ENCODE peak calls at places on chromosomes 16 and 17, in eight cellular contexts. One of them, this sample, is unnamed. For H3K27me3, the result is how much of the 10 kb centered on the place peaks cover.

GRCh38 chr16:48507886-48508285 is 102.1 kb downstream of the N4BP1 start:
- DNase-seq in CD8-positive, alpha-beta T cell: no peak
- DNase-seq in mesenchymal stem cell: no peak
- DNase-seq in H1: no peak
- DNase-seq in IMR-90: no peak
- DNase-seq in gastrocnemius medialis: no peak
- DNase-seq in GM23248: no peak
- DNase-seq in tibial artery: peak
- DNase-seq in this sample: no peak

GRCh38 chr16:74700206-74701040 is at the start of gene MLKL:
- DNase-seq in IMR-90: peak
- DNase-seq in gastrocnemius medialis: peak
- DNase-seq in mesenchymal stem cell: peak
- DNase-seq in tibial artery: peak
- DNase-seq in GM23248: peak
- DNase-seq in H1: no peak
- DNase-seq in CD8-positive, alpha-beta T cell: peak
- DNase-seq in this sample: peak

GRCh38 chr17:47879028-47879585 is 16.9 kb upstream of the SP2 start:
- DNase-seq in tibial artery: no peak
- DNase-seq in mesenchymal stem cell: peak
- DNase-seq in GM23248: peak
- DNase-seq in gastrocnemius medialis: no peak
- DNase-seq in IMR-90: peak
- DNase-seq in CD8-positive, alpha-beta T cell: no peak
- DNase-seq in H1: no peak
- DNase-seq in this sample: no peak

GRCh38 chr16:27424772-27425498 is 23.0 kb downstream of the IL21R start:
- DNase-seq in tibial artery: peak
- DNase-seq in gastrocnemius medialis: no peak
- DNase-seq in CD8-positive, alpha-beta T cell: no peak
- DNase-seq in H1: no peak
- DNase-seq in IMR-90: no peak
- DNase-seq in GM23248: no peak
- DNase-seq in mesenchymal stem cell: no peak
- DNase-seq in this sample: peak

GRCh38 chr17:1470774-1471462 is 14.9 kb upstream of the CRK start:
- DNase-seq in gastrocnemius medialis: no peak
- DNase-seq in tibial artery: no peak
- DNase-seq in IMR-90: no peak
- DNase-seq in H1: no peak
- DNase-seq in mesenchymal stem cell: no peak
- DNase-seq in GM23248: no peak
- DNase-seq in CD8-positive, alpha-beta T cell: no peak
- DNase-seq in this sample: no peak

GRCh38 chr17:32192379-32192778 is 50.1 kb downstream of the RHOT1 start:
- DNase-seq in GM23248: peak
- DNase-seq in gastrocnemius medialis: no peak
- DNase-seq in CD8-positive, alpha-beta T cell: no peak
- DNase-seq in tibial artery: no peak
- DNase-seq in IMR-90: peak
- DNase-seq in mesenchymal stem cell: no peak
- DNase-seq in H1: no peak
- DNase-seq in this sample: no peak

GRCh38 chr17:31571124-31571892 is 179.8 kb downstream of the RAB11FIP4 start:
- DNase-seq in CD8-positive, alpha-beta T cell: no peak
- DNase-seq in gastrocnemius medialis: peak
- DNase-seq in H1: no peak
- DNase-seq in mesenchymal stem cell: peak
- DNase-seq in IMR-90: peak
- DNase-seq in tibial artery: peak
- DNase-seq in GM23248: peak
- DNase-seq in this sample: no peak

GRCh38 chr16:89562939-89563338 is 2.5 kb downstream of the RPL13 start:
- DNase-seq in H1: no peak
- DNase-seq in gastrocnemius medialis: no peak
- DNase-seq in IMR-90: no peak
- DNase-seq in mesenchymal stem cell: no peak
- DNase-seq in tibial artery: no peak
- DNase-seq in CD8-positive, alpha-beta T cell: no peak
- DNase-seq in GM23248: no peak
- DNase-seq in this sample: no peak

GRCh38 chr17:40122944-40123810 is 1.4 kb downstream of the MSL1 start:
- DNase-seq in gastrocnemius medialis: no peak
- DNase-seq in mesenchymal stem cell: peak
- DNase-seq in IMR-90: peak
- DNase-seq in GM23248: peak
- DNase-seq in CD8-positive, alpha-beta T cell: peak
- DNase-seq in tibial artery: no peak
- DNase-seq in H1: no peak
- DNase-seq in this sample: peak

GRCh38 chr17:37513711-37514110 is 24.0 kb downstream of the DUSP14 start:
- DNase-seq in CD8-positive, alpha-beta T cell: no peak
- DNase-seq in IMR-90: no peak
- DNase-seq in mesenchymal stem cell: no peak
- DNase-seq in H1: no peak
- DNase-seq in tibial artery: no peak
- DNase-seq in GM23248: no peak
- DNase-seq in gastrocnemius medialis: no peak
- DNase-seq in this sample: no peak
- H3K27ac ChIP-seq in CD8-positive, alpha-beta T cell: no peak
- H3K27ac ChIP-seq in IMR-90: no peak
- H3K27ac ChIP-seq in mesenchymal stem cell: no peak
- H3K27ac ChIP-seq in H1: no peak
- H3K27ac ChIP-seq in tibial artery: no peak
- H3K27ac ChIP-seq in GM23248: no peak
- H3K27ac ChIP-seq in gastrocnemius medialis: no peak
- H3K27ac ChIP-seq in this sample: no peak

GRCh38 chr17:79509496-79509895 is 101.4 kb downstream of the RBFOX3 start:
- DNase-seq in gastrocnemius medialis: no peak
- DNase-seq in tibial artery: no peak
- DNase-seq in IMR-90: no peak
- DNase-seq in CD8-positive, alpha-beta T cell: no peak
- DNase-seq in mesenchymal stem cell: no peak
- DNase-seq in H1: no peak
- DNase-seq in GM23248: no peak
- DNase-seq in this sample: no peak
- H3K27me3 ChIP-seq in gastrocnemius medialis: under half
- H3K27me3 ChIP-seq in tibial artery: half or more
- H3K27me3 ChIP-seq in IMR-90: under half
- H3K27me3 ChIP-seq in CD8-positive, alpha-beta T cell: under half
- H3K27me3 ChIP-seq in mesenchymal stem cell: under half
- H3K27me3 ChIP-seq in H1: under half
- H3K27me3 ChIP-seq in GM23248: under half
- H3K27me3 ChIP-seq in this sample: under half

DNA sequence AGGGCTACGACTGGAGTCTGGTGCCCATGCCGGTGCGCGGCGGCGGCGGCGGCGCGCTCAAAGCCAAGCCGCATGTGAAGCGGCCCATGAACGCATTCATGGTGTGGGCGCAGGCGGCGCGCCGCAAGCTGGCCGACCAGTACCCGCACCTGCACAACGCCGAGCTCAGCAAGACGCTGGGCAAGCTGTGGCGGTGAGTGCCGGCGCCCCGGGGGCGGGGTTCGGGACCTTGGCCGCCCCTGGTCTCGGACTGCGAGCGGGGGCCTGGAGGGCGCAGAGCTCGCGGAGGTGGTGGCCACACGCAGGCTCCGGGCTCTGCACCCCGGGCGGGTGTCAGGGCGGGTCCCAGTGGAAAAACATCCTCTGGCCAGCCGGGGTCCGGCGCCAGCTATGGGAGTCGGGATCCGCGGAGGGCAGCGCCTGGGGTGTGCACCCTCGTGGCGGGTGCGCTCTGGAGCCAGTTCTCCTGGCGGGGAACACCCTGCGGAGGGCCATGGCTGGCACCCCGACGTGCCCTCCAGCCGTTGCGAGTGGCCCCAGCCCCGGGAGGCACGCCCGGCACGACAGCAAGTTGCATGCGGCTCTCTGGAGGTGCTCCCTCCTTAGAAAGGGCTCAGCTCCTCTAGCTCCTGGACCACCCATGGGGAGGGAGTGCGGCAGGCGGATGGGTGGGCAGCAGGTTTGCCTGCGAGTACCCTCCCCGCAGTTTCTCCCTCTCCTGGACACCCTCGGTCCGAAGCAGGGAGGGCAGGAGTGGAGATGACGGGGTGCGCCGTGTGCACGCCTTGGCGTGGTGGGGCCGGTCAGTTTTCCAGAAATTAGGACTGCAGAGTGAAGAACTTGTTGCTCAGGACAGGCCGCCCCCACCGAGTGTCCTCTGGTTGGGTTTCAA is 828 bp downstream of the SOX8 start:
- DNase-seq in mesenchymal stem cell: no peak
- DNase-seq in GM23248: no peak
- DNase-seq in gastrocnemius medialis: no peak
- DNase-seq in CD8-positive, alpha-beta T cell: no peak
- DNase-seq in tibial artery: no peak
- DNase-seq in IMR-90: no peak
- DNase-seq in H1: no peak
- DNase-seq in this sample: no peak
- H3K4me3 ChIP-seq in mesenchymal stem cell: no peak
- H3K4me3 ChIP-seq in GM23248: no peak
- H3K4me3 ChIP-seq in gastrocnemius medialis: peak
- H3K4me3 ChIP-seq in CD8-positive, alpha-beta T cell: peak
- H3K4me3 ChIP-seq in tibial artery: peak
- H3K4me3 ChIP-seq in IMR-90: no peak
- H3K4me3 ChIP-seq in H1: peak
- H3K4me3 ChIP-seq in this sample: no peak

DNA sequence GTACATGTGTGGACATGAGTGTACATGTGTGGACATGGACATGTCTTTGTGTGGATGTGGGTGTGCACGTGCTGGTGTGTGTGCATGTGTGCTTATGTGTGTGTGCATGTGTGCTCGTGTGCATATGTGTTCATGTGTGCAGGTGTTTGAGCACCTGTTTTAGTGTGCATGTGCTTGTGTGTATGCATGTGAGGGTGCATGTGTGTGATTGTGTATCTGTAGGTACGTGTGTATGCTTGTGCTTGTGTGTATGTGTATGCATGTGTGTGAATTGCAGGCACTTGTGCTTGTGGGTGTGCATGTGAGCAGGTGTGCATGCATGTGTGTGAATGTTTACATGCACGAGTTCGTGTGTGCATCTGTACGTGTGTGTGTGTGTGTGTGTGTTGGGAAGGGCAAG is 300.6 kb upstream of the EEF2KMT start:
- DNase-seq in tibial artery: no peak
- DNase-seq in GM23248: no peak
- DNase-seq in gastrocnemius medialis: no peak
- DNase-seq in IMR-90: no peak
- DNase-seq in mesenchymal stem cell: no peak
- DNase-seq in H1: no peak
- DNase-seq in CD8-positive, alpha-beta T cell: no peak
- DNase-seq in this sample: no peak
- H3K27ac ChIP-seq in tibial artery: no peak
- H3K27ac ChIP-seq in GM23248: no peak
- H3K27ac ChIP-seq in gastrocnemius medialis: no peak
- H3K27ac ChIP-seq in IMR-90: no peak
- H3K27ac ChIP-seq in mesenchymal stem cell: no peak
- H3K27ac ChIP-seq in H1: no peak
- H3K27ac ChIP-seq in CD8-positive, alpha-beta T cell: no peak
- H3K27ac ChIP-seq in this sample: no peak

GRCh38 chr16:87046235-87046634 is 271.0 kb downstream of the C16orf95 start:
- DNase-seq in CD8-positive, alpha-beta T cell: no peak
- DNase-seq in tibial artery: peak
- DNase-seq in IMR-90: no peak
- DNase-seq in GM23248: no peak
- DNase-seq in gastrocnemius medialis: no peak
- DNase-seq in H1: no peak
- DNase-seq in mesenchymal stem cell: no peak
- DNase-seq in this sample: no peak
- H3K27me3 ChIP-seq in CD8-positive, alpha-beta T cell: under half
- H3K27me3 ChIP-seq in tibial artery: under half
- H3K27me3 ChIP-seq in IMR-90: under half
- H3K27me3 ChIP-seq in GM23248: half or more
- H3K27me3 ChIP-seq in gastrocnemius medialis: under half
- H3K27me3 ChIP-seq in H1: under half
- H3K27me3 ChIP-seq in mesenchymal stem cell: under half
- H3K27me3 ChIP-seq in this sample: under half

DNA sequence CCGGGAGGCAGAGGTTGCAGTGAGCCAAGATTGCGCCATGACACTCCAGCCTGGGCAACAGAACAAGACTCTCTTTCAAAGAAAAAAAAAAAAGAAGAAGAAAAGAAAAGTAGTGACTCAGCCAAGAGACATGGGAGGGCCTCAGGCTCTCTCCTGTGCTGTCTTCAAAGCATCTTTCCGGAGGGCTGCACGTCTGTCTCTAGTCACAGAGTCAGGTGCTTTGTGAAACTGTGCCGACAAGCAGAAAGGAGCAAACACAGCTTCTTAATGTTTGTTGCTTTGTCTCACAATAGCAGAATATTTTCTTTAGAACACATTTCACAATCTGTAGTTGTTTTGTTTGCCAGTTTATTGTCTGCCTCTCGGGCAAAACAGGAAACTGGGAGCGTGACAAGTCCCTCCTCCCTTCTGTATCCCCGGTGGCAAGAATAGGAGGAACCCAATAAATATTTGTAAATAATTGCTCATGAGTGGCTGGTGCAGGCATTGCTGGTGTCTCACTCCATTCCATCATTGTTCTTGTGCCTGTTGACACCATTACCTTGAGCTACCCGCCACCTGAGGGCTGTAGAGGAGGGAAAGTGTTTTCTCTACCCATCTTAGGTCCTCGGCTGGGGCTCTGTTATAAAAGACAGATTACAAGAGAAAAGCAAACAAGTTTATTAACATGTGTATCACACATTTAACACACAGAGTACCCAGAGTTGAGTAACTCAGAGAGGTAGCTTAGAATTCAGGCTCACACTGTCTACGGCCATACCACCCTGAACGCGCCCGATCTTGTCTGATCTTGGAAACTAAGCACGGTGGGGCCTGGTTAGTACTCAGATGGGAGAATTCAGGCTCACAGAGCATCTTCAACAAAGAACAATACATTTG is 5.5 kb downstream of the GAST start:
- DNase-seq in CD8-positive, alpha-beta T cell: no peak
- DNase-seq in GM23248: peak
- DNase-seq in mesenchymal stem cell: peak
- DNase-seq in IMR-90: peak
- DNase-seq in tibial artery: no peak
- DNase-seq in H1: no peak
- DNase-seq in gastrocnemius medialis: no peak
- DNase-seq in this sample: no peak
- H3K4me3 ChIP-seq in CD8-positive, alpha-beta T cell: no peak
- H3K4me3 ChIP-seq in GM23248: no peak
- H3K4me3 ChIP-seq in mesenchymal stem cell: no peak
- H3K4me3 ChIP-seq in IMR-90: no peak
- H3K4me3 ChIP-seq in tibial artery: no peak
- H3K4me3 ChIP-seq in H1: no peak
- H3K4me3 ChIP-seq in gastrocnemius medialis: no peak
- H3K4me3 ChIP-seq in this sample: no peak

GRCh38 chr16:35146031-35146710 is 1686.8 kb downstream of the TP53TG3F start:
- DNase-seq in H1: no peak
- DNase-seq in GM23248: no peak
- DNase-seq in gastrocnemius medialis: no peak
- DNase-seq in mesenchymal stem cell: no peak
- DNase-seq in CD8-positive, alpha-beta T cell: no peak
- DNase-seq in tibial artery: peak
- DNase-seq in IMR-90: no peak
- DNase-seq in this sample: no peak
- H3K27ac ChIP-seq in H1: no peak
- H3K27ac ChIP-seq in GM23248: no peak
- H3K27ac ChIP-seq in gastrocnemius medialis: no peak
- H3K27ac ChIP-seq in mesenchymal stem cell: no peak
- H3K27ac ChIP-seq in CD8-positive, alpha-beta T cell: no peak
- H3K27ac ChIP-seq in tibial artery: no peak
- H3K27ac ChIP-seq in IMR-90: no peak
- H3K27ac ChIP-seq in this sample: no peak